ENCODE peak calls at places on chromosomes 16 and 17, in ten cellular contexts. One of them, this sample, is unnamed.
A peak's percentile ranks its signal among the peaks of the same experiment; 100 is the strongest.

GRCh38 chr17:28267720-28268609 is 51.0 kb upstream of the TMEM97 start:
- DNase-seq in activated CD4-positive, alpha-beta memory T cell treated with anti-CD3 and anti-CD28 coated beads, Interleukin-2, amount 10 ng/mL, durations not matched to agents 7 days and 5 days: no peak
- DNase-seq in activated CD4-positive, alpha-beta T cell treated with anti-CD3 and anti-CD28 coated beads, Interleukin-2, amount 10 ng/mL, durations not matched to agents 7 days and 5 days: no peak
- DNase-seq in heart left ventricle: no peak
- DNase-seq in cardiac muscle cell: no peak
- DNase-seq in T47D: no peak
- DNase-seq in CD8-positive, alpha-beta T cell: no peak
- DNase-seq in hippocampal formation: no peak
- DNase-seq in frontal cortex: no peak
- DNase-seq in stromal cell of bone marrow: no peak
- DNase-seq in this sample: no peak

GRCh38 chr16:9407206-9407758 is 315.8 kb downstream of the HAPSTR1 start:
- DNase-seq in activated CD4-positive, alpha-beta memory T cell treated with anti-CD3 and anti-CD28 coated beads, Interleukin-2, amount 10 ng/mL, durations not matched to agents 7 days and 5 days: no peak
- DNase-seq in activated CD4-positive, alpha-beta T cell treated with anti-CD3 and anti-CD28 coated beads, Interleukin-2, amount 10 ng/mL, durations not matched to agents 7 days and 5 days: no peak
- DNase-seq in heart left ventricle: no peak
- DNase-seq in cardiac muscle cell: no peak
- DNase-seq in T47D: no peak
- DNase-seq in CD8-positive, alpha-beta T cell: no peak
- DNase-seq in hippocampal formation: no peak
- DNase-seq in frontal cortex: no peak
- DNase-seq in stromal cell of bone marrow: no peak
- DNase-seq in this sample: no peak

GRCh38 chr16:278863-279366 is 1.5 kb upstream of the ARHGDIG start:
- DNase-seq in activated CD4-positive, alpha-beta memory T cell treated with anti-CD3 and anti-CD28 coated beads, Interleukin-2, amount 10 ng/mL, durations not matched to agents 7 days and 5 days: peak; percentile 46
- DNase-seq in activated CD4-positive, alpha-beta T cell treated with anti-CD3 and anti-CD28 coated beads, Interleukin-2, amount 10 ng/mL, durations not matched to agents 7 days and 5 days: peak; percentile 24
- DNase-seq in heart left ventricle: peak; percentile 50
- DNase-seq in cardiac muscle cell: peak; percentile 79
- DNase-seq in T47D: no peak
- DNase-seq in CD8-positive, alpha-beta T cell: no peak
- DNase-seq in hippocampal formation: no peak
- DNase-seq in frontal cortex: no peak
- DNase-seq in stromal cell of bone marrow: no peak
- DNase-seq in this sample: peak; percentile 63

GRCh38 chr17:71412803-71413202 is 708.0 kb upstream of the SOX9 start:
- DNase-seq in activated CD4-positive, alpha-beta memory T cell treated with anti-CD3 and anti-CD28 coated beads, Interleukin-2, amount 10 ng/mL, durations not matched to agents 7 days and 5 days: no peak
- DNase-seq in activated CD4-positive, alpha-beta T cell treated with anti-CD3 and anti-CD28 coated beads, Interleukin-2, amount 10 ng/mL, durations not matched to agents 7 days and 5 days: no peak
- DNase-seq in heart left ventricle: no peak
- DNase-seq in cardiac muscle cell: no peak
- DNase-seq in T47D: no peak
- DNase-seq in CD8-positive, alpha-beta T cell: no peak
- DNase-seq in hippocampal formation: no peak
- DNase-seq in frontal cortex: no peak
- DNase-seq in stromal cell of bone marrow: peak; percentile 97
- DNase-seq in this sample: no peak

GRCh38 chr16:85199069-85199725 is 86.9 kb upstream of the CIBAR2 start:
- DNase-seq in activated CD4-positive, alpha-beta memory T cell treated with anti-CD3 and anti-CD28 coated beads, Interleukin-2, amount 10 ng/mL, durations not matched to agents 7 days and 5 days: no peak
- DNase-seq in activated CD4-positive, alpha-beta T cell treated with anti-CD3 and anti-CD28 coated beads, Interleukin-2, amount 10 ng/mL, durations not matched to agents 7 days and 5 days: no peak
- DNase-seq in heart left ventricle: no peak
- DNase-seq in cardiac muscle cell: no peak
- DNase-seq in T47D: no peak
- DNase-seq in CD8-positive, alpha-beta T cell: no peak
- DNase-seq in hippocampal formation: no peak
- DNase-seq in frontal cortex: no peak
- DNase-seq in stromal cell of bone marrow: no peak
- DNase-seq in this sample: no peak

GRCh38 chr17:31405941-31406371 is 14.5 kb downstream of the RAB11FIP4 start:
- DNase-seq in activated CD4-positive, alpha-beta memory T cell treated with anti-CD3 and anti-CD28 coated beads, Interleukin-2, amount 10 ng/mL, durations not matched to agents 7 days and 5 days: no peak
- DNase-seq in activated CD4-positive, alpha-beta T cell treated with anti-CD3 and anti-CD28 coated beads, Interleukin-2, amount 10 ng/mL, durations not matched to agents 7 days and 5 days: no peak
- DNase-seq in heart left ventricle: no peak
- DNase-seq in cardiac muscle cell: no peak
- DNase-seq in T47D: no peak
- DNase-seq in CD8-positive, alpha-beta T cell: no peak
- DNase-seq in hippocampal formation: no peak
- DNase-seq in frontal cortex: no peak
- DNase-seq in stromal cell of bone marrow: no peak
- DNase-seq in this sample: no peak

GRCh38 chr16:30417447-30418349 is 10.3 kb downstream of the ZNF771 start:
- DNase-seq in activated CD4-positive, alpha-beta memory T cell treated with anti-CD3 and anti-CD28 coated beads, Interleukin-2, amount 10 ng/mL, durations not matched to agents 7 days and 5 days: peak; percentile 92
- DNase-seq in activated CD4-positive, alpha-beta T cell treated with anti-CD3 and anti-CD28 coated beads, Interleukin-2, amount 10 ng/mL, durations not matched to agents 7 days and 5 days: peak; percentile 90
- DNase-seq in heart left ventricle: peak; percentile 87
- DNase-seq in cardiac muscle cell: peak; percentile 94
- DNase-seq in T47D: peak; percentile 88
- DNase-seq in CD8-positive, alpha-beta T cell: peak; percentile 87
- DNase-seq in hippocampal formation: peak; percentile 47
- DNase-seq in frontal cortex: peak; percentile 83
- DNase-seq in stromal cell of bone marrow: peak; percentile 70
- DNase-seq in this sample: peak; percentile 91

GRCh38 chr17:39737761-39738567 is at the start of gene GRB7:
- DNase-seq in activated CD4-positive, alpha-beta memory T cell treated with anti-CD3 and anti-CD28 coated beads, Interleukin-2, amount 10 ng/mL, durations not matched to agents 7 days and 5 days: no peak
- DNase-seq in activated CD4-positive, alpha-beta T cell treated with anti-CD3 and anti-CD28 coated beads, Interleukin-2, amount 10 ng/mL, durations not matched to agents 7 days and 5 days: no peak
- DNase-seq in heart left ventricle: no peak
- DNase-seq in cardiac muscle cell: peak; percentile 34
- DNase-seq in T47D: peak; percentile 95
- DNase-seq in CD8-positive, alpha-beta T cell: no peak
- DNase-seq in hippocampal formation: no peak
- DNase-seq in frontal cortex: no peak
- DNase-seq in stromal cell of bone marrow: no peak
- DNase-seq in this sample: no peak

GRCh38 chr17:181213-182163 is at the start of gene DOC2B:
- DNase-seq in activated CD4-positive, alpha-beta memory T cell treated with anti-CD3 and anti-CD28 coated beads, Interleukin-2, amount 10 ng/mL, durations not matched to agents 7 days and 5 days: no peak
- DNase-seq in activated CD4-positive, alpha-beta T cell treated with anti-CD3 and anti-CD28 coated beads, Interleukin-2, amount 10 ng/mL, durations not matched to agents 7 days and 5 days: no peak
- DNase-seq in heart left ventricle: peak; percentile 74
- DNase-seq in cardiac muscle cell: peak; percentile 74
- DNase-seq in T47D: no peak
- DNase-seq in CD8-positive, alpha-beta T cell: no peak
- DNase-seq in hippocampal formation: no peak
- DNase-seq in frontal cortex: peak; percentile 80
- DNase-seq in stromal cell of bone marrow: peak; percentile 7
- DNase-seq in this sample: no peak

GRCh38 chr17:34319087-34319486 is at the start of gene CCL8:
- DNase-seq in activated CD4-positive, alpha-beta memory T cell treated with anti-CD3 and anti-CD28 coated beads, Interleukin-2, amount 10 ng/mL, durations not matched to agents 7 days and 5 days: no peak
- DNase-seq in activated CD4-positive, alpha-beta T cell treated with anti-CD3 and anti-CD28 coated beads, Interleukin-2, amount 10 ng/mL, durations not matched to agents 7 days and 5 days: no peak
- DNase-seq in heart left ventricle: no peak
- DNase-seq in cardiac muscle cell: no peak
- DNase-seq in T47D: no peak
- DNase-seq in CD8-positive, alpha-beta T cell: no peak
- DNase-seq in hippocampal formation: no peak
- DNase-seq in frontal cortex: no peak
- DNase-seq in stromal cell of bone marrow: no peak
- DNase-seq in this sample: no peak

GRCh38 chr17:44854201-44854600 is 6.5 kb downstream of the HIGD1B start:
- DNase-seq in activated CD4-positive, alpha-beta memory T cell treated with anti-CD3 and anti-CD28 coated beads, Interleukin-2, amount 10 ng/mL, durations not matched to agents 7 days and 5 days: no peak
- DNase-seq in activated CD4-positive, alpha-beta T cell treated with anti-CD3 and anti-CD28 coated beads, Interleukin-2, amount 10 ng/mL, durations not matched to agents 7 days and 5 days: no peak
- DNase-seq in heart left ventricle: peak; percentile 6
- DNase-seq in cardiac muscle cell: no peak
- DNase-seq in T47D: no peak
- DNase-seq in CD8-positive, alpha-beta T cell: no peak
- DNase-seq in hippocampal formation: no peak
- DNase-seq in frontal cortex: no peak
- DNase-seq in stromal cell of bone marrow: no peak
- DNase-seq in this sample: no peak

GRCh38 chr17:36133629-36134259 is 30.1 kb downstream of the CCL4 start:
- DNase-seq in activated CD4-positive, alpha-beta memory T cell treated with anti-CD3 and anti-CD28 coated beads, Interleukin-2, amount 10 ng/mL, durations not matched to agents 7 days and 5 days: no peak
- DNase-seq in activated CD4-positive, alpha-beta T cell treated with anti-CD3 and anti-CD28 coated beads, Interleukin-2, amount 10 ng/mL, durations not matched to agents 7 days and 5 days: no peak
- DNase-seq in heart left ventricle: no peak
- DNase-seq in cardiac muscle cell: no peak
- DNase-seq in T47D: no peak
- DNase-seq in CD8-positive, alpha-beta T cell: no peak
- DNase-seq in hippocampal formation: no peak
- DNase-seq in frontal cortex: no peak
- DNase-seq in stromal cell of bone marrow: no peak
- DNase-seq in this sample: no peak

GRCh38 chr17:17447264-17447663 is 29.5 kb upstream of the MED9 start:
- DNase-seq in activated CD4-positive, alpha-beta memory T cell treated with anti-CD3 and anti-CD28 coated beads, Interleukin-2, amount 10 ng/mL, durations not matched to agents 7 days and 5 days: no peak
- DNase-seq in activated CD4-positive, alpha-beta T cell treated with anti-CD3 and anti-CD28 coated beads, Interleukin-2, amount 10 ng/mL, durations not matched to agents 7 days and 5 days: no peak
- DNase-seq in heart left ventricle: no peak
- DNase-seq in cardiac muscle cell: no peak
- DNase-seq in T47D: no peak
- DNase-seq in CD8-positive, alpha-beta T cell: no peak
- DNase-seq in hippocampal formation: no peak
- DNase-seq in frontal cortex: no peak
- DNase-seq in stromal cell of bone marrow: no peak
- DNase-seq in this sample: no peak

GRCh38 chr17:34313164-34313563 is 6.1 kb upstream of the CCL8 start:
- DNase-seq in activated CD4-positive, alpha-beta memory T cell treated with anti-CD3 and anti-CD28 coated beads, Interleukin-2, amount 10 ng/mL, durations not matched to agents 7 days and 5 days: no peak
- DNase-seq in activated CD4-positive, alpha-beta T cell treated with anti-CD3 and anti-CD28 coated beads, Interleukin-2, amount 10 ng/mL, durations not matched to agents 7 days and 5 days: no peak
- DNase-seq in heart left ventricle: no peak
- DNase-seq in cardiac muscle cell: no peak
- DNase-seq in T47D: no peak
- DNase-seq in CD8-positive, alpha-beta T cell: no peak
- DNase-seq in hippocampal formation: no peak
- DNase-seq in frontal cortex: no peak
- DNase-seq in stromal cell of bone marrow: no peak
- DNase-seq in this sample: no peak

GRCh38 chr16:19014456-19014855 is 30.7 kb downstream of the TMC7 start:
- DNase-seq in activated CD4-positive, alpha-beta memory T cell treated with anti-CD3 and anti-CD28 coated beads, Interleukin-2, amount 10 ng/mL, durations not matched to agents 7 days and 5 days: no peak
- DNase-seq in activated CD4-positive, alpha-beta T cell treated with anti-CD3 and anti-CD28 coated beads, Interleukin-2, amount 10 ng/mL, durations not matched to agents 7 days and 5 days: no peak
- DNase-seq in heart left ventricle: no peak
- DNase-seq in cardiac muscle cell: no peak
- DNase-seq in T47D: no peak
- DNase-seq in CD8-positive, alpha-beta T cell: no peak
- DNase-seq in hippocampal formation: no peak
- DNase-seq in frontal cortex: no peak
- DNase-seq in stromal cell of bone marrow: no peak
- DNase-seq in this sample: no peak

GRCh38 chr16:56195151-56195550 is 3.9 kb downstream of the GNAO1 start:
- DNase-seq in activated CD4-positive, alpha-beta memory T cell treated with anti-CD3 and anti-CD28 coated beads, Interleukin-2, amount 10 ng/mL, durations not matched to agents 7 days and 5 days: no peak
- DNase-seq in activated CD4-positive, alpha-beta T cell treated with anti-CD3 and anti-CD28 coated beads, Interleukin-2, amount 10 ng/mL, durations not matched to agents 7 days and 5 days: no peak
- DNase-seq in heart left ventricle: no peak
- DNase-seq in cardiac muscle cell: no peak
- DNase-seq in T47D: no peak
- DNase-seq in CD8-positive, alpha-beta T cell: no peak
- DNase-seq in hippocampal formation: peak; percentile 54
- DNase-seq in frontal cortex: no peak
- DNase-seq in stromal cell of bone marrow: no peak
- DNase-seq in this sample: no peak

GRCh38 chr16:8962393-8963009 is 1.2 kb downstream of the USP7 start:
- DNase-seq in activated CD4-positive, alpha-beta memory T cell treated with anti-CD3 and anti-CD28 coated beads, Interleukin-2, amount 10 ng/mL, durations not matched to agents 7 days and 5 days: peak; percentile 64
- DNase-seq in activated CD4-positive, alpha-beta T cell treated with anti-CD3 and anti-CD28 coated beads, Interleukin-2, amount 10 ng/mL, durations not matched to agents 7 days and 5 days: peak; percentile 72
- DNase-seq in heart left ventricle: no peak
- DNase-seq in cardiac muscle cell: peak; percentile 42
- DNase-seq in T47D: peak; percentile 41
- DNase-seq in CD8-positive, alpha-beta T cell: peak; percentile 46
- DNase-seq in hippocampal formation: no peak
- DNase-seq in frontal cortex: no peak
- DNase-seq in stromal cell of bone marrow: no peak
- DNase-seq in this sample: peak; percentile 62

GRCh38 chr16:15976929-15977637 is 27.7 kb downstream of the ABCC1 start:
- DNase-seq in activated CD4-positive, alpha-beta memory T cell treated with anti-CD3 and anti-CD28 coated beads, Interleukin-2, amount 10 ng/mL, durations not matched to agents 7 days and 5 days: no peak
- DNase-seq in activated CD4-positive, alpha-beta T cell treated with anti-CD3 and anti-CD28 coated beads, Interleukin-2, amount 10 ng/mL, durations not matched to agents 7 days and 5 days: no peak
- DNase-seq in heart left ventricle: no peak
- DNase-seq in cardiac muscle cell: no peak
- DNase-seq in T47D: no peak
- DNase-seq in CD8-positive, alpha-beta T cell: no peak
- DNase-seq in hippocampal formation: no peak
- DNase-seq in frontal cortex: no peak
- DNase-seq in stromal cell of bone marrow: peak; percentile 89
- DNase-seq in this sample: no peak

GRCh38 chr17:42405963-42406495 is 17.0 kb downstream of the CAVIN1 start:
- DNase-seq in activated CD4-positive, alpha-beta memory T cell treated with anti-CD3 and anti-CD28 coated beads, Interleukin-2, amount 10 ng/mL, durations not matched to agents 7 days and 5 days: peak; percentile 82
- DNase-seq in activated CD4-positive, alpha-beta T cell treated with anti-CD3 and anti-CD28 coated beads, Interleukin-2, amount 10 ng/mL, durations not matched to agents 7 days and 5 days: peak; percentile 84
- DNase-seq in heart left ventricle: peak; percentile 83
- DNase-seq in cardiac muscle cell: peak; percentile 79
- DNase-seq in T47D: peak; percentile 97
- DNase-seq in CD8-positive, alpha-beta T cell: peak; percentile 88
- DNase-seq in hippocampal formation: peak; percentile 77
- DNase-seq in frontal cortex: peak; percentile 82
- DNase-seq in stromal cell of bone marrow: peak; percentile 82
- DNase-seq in this sample: peak; percentile 82

GRCh38 chr17:80095038-80095843 is 6.1 kb upstream of the GAA start:
- DNase-seq in activated CD4-positive, alpha-beta memory T cell treated with anti-CD3 and anti-CD28 coated beads, Interleukin-2, amount 10 ng/mL, durations not matched to agents 7 days and 5 days: no peak
- DNase-seq in activated CD4-positive, alpha-beta T cell treated with anti-CD3 and anti-CD28 coated beads, Interleukin-2, amount 10 ng/mL, durations not matched to agents 7 days and 5 days: no peak
- DNase-seq in heart left ventricle: no peak
- DNase-seq in cardiac muscle cell: no peak
- DNase-seq in T47D: no peak
- DNase-seq in CD8-positive, alpha-beta T cell: no peak
- DNase-seq in hippocampal formation: no peak
- DNase-seq in frontal cortex: no peak
- DNase-seq in stromal cell of bone marrow: no peak
- DNase-seq in this sample: no peak

This sample was measured in DND-41.